ENCODE peak calls at places on chromosomes 6 and 20, in eight cellular contexts. One of them, this sample, is unnamed.

GRCh38 chr6:37077459-37078296 is 72.2 kb downstream of the FGD2 start:
- DNase-seq in neural progenitor cell: peak; percentile 74
- DNase-seq in GM23338: peak; percentile 87
- DNase-seq in AG04450: peak; percentile 94
- DNase-seq in left ventricle myocardium inferior: peak; percentile 86
- DNase-seq in fibroblast of lung: peak; percentile 93
- DNase-seq in psoas muscle: peak; percentile 91
- DNase-seq in endodermal cell: peak; percentile 83
- DNase-seq in this sample: no peak

GRCh38 chr6:150282806-150283205 is 86.0 kb upstream of the IYD start:
- DNase-seq in neural progenitor cell: no peak
- DNase-seq in GM23338: no peak
- DNase-seq in AG04450: no peak
- DNase-seq in left ventricle myocardium inferior: no peak
- DNase-seq in fibroblast of lung: peak; percentile 72
- DNase-seq in psoas muscle: no peak
- DNase-seq in endodermal cell: no peak
- DNase-seq in this sample: no peak

GRCh38 chr6:157099912-157100593 is 223.3 kb downstream of the TMEM242 start:
- DNase-seq in neural progenitor cell: no peak
- DNase-seq in GM23338: no peak
- DNase-seq in AG04450: no peak
- DNase-seq in left ventricle myocardium inferior: no peak
- DNase-seq in fibroblast of lung: peak; percentile 27
- DNase-seq in psoas muscle: no peak
- DNase-seq in endodermal cell: no peak
- DNase-seq in this sample: no peak

GRCh38 chr6:79574636-79575035 is 37.4 kb upstream of the LCA5 start:
- DNase-seq in neural progenitor cell: no peak
- DNase-seq in GM23338: peak; percentile 46
- DNase-seq in AG04450: peak; percentile 33
- DNase-seq in left ventricle myocardium inferior: no peak
- DNase-seq in fibroblast of lung: peak; percentile 90
- DNase-seq in psoas muscle: no peak
- DNase-seq in endodermal cell: peak; percentile 66
- DNase-seq in this sample: no peak

GRCh38 chr6:81981812-81982211 is 229.3 kb upstream of the TENT5A start:
- DNase-seq in neural progenitor cell: no peak
- DNase-seq in GM23338: no peak
- DNase-seq in AG04450: peak; percentile 37
- DNase-seq in left ventricle myocardium inferior: no peak
- DNase-seq in fibroblast of lung: peak; percentile 90
- DNase-seq in psoas muscle: no peak
- DNase-seq in endodermal cell: no peak
- DNase-seq in this sample: no peak

GRCh38 chr20:20685635-20686034 is 26.8 kb downstream of the RALGAPA2 start:
- DNase-seq in neural progenitor cell: no peak
- DNase-seq in GM23338: no peak
- DNase-seq in AG04450: no peak
- DNase-seq in left ventricle myocardium inferior: no peak
- DNase-seq in fibroblast of lung: no peak
- DNase-seq in psoas muscle: no peak
- DNase-seq in endodermal cell: no peak
- DNase-seq in this sample: no peak

GRCh38 chr6:170007468-170008240 is 256.2 kb downstream of the ERMARD start:
- DNase-seq in neural progenitor cell: peak; percentile 75
- DNase-seq in GM23338: no peak
- DNase-seq in AG04450: no peak
- DNase-seq in left ventricle myocardium inferior: no peak
- DNase-seq in fibroblast of lung: no peak
- DNase-seq in psoas muscle: no peak
- DNase-seq in endodermal cell: peak; percentile 60
- DNase-seq in this sample: no peak

GRCh38 chr6:153941768-153942167 is 97.3 kb upstream of the OPRM1 start:
- DNase-seq in neural progenitor cell: no peak
- DNase-seq in GM23338: no peak
- DNase-seq in AG04450: no peak
- DNase-seq in left ventricle myocardium inferior: no peak
- DNase-seq in fibroblast of lung: no peak
- DNase-seq in psoas muscle: no peak
- DNase-seq in endodermal cell: no peak
- DNase-seq in this sample: no peak

GRCh38 chr20:24933266-24933908 is 15.7 kb upstream of the CST7 start:
- DNase-seq in neural progenitor cell: no peak
- DNase-seq in GM23338: no peak
- DNase-seq in AG04450: no peak
- DNase-seq in left ventricle myocardium inferior: no peak
- DNase-seq in fibroblast of lung: no peak
- DNase-seq in psoas muscle: no peak
- DNase-seq in endodermal cell: peak; percentile 20
- DNase-seq in this sample: no peak

GRCh38 chr6:36911946-36912555 is 26.3 kb downstream of the C6orf89 start:
- DNase-seq in neural progenitor cell: no peak
- DNase-seq in GM23338: no peak
- DNase-seq in AG04450: no peak
- DNase-seq in left ventricle myocardium inferior: no peak
- DNase-seq in fibroblast of lung: no peak
- DNase-seq in psoas muscle: no peak
- DNase-seq in endodermal cell: no peak
- DNase-seq in this sample: no peak

GRCh38 chr6:43916091-43916923 is 146.3 kb downstream of the VEGFA start:
- DNase-seq in neural progenitor cell: no peak
- DNase-seq in GM23338: no peak
- DNase-seq in AG04450: no peak
- DNase-seq in left ventricle myocardium inferior: no peak
- DNase-seq in fibroblast of lung: peak; percentile 66
- DNase-seq in psoas muscle: peak; percentile 30
- DNase-seq in endodermal cell: no peak
- DNase-seq in this sample: peak; percentile 38

GRCh38 chr6:150332939-150333591 is 35.7 kb upstream of the IYD start:
- DNase-seq in neural progenitor cell: no peak
- DNase-seq in GM23338: no peak
- DNase-seq in AG04450: no peak
- DNase-seq in left ventricle myocardium inferior: no peak
- DNase-seq in fibroblast of lung: no peak
- DNase-seq in psoas muscle: no peak
- DNase-seq in endodermal cell: no peak
- DNase-seq in this sample: no peak

GRCh38 chr20:39773380-39774000 is 811.3 kb downstream of the DHX35 start:
- DNase-seq in neural progenitor cell: no peak
- DNase-seq in GM23338: peak; percentile 15
- DNase-seq in AG04450: no peak
- DNase-seq in left ventricle myocardium inferior: no peak
- DNase-seq in fibroblast of lung: peak; percentile 36
- DNase-seq in psoas muscle: no peak
- DNase-seq in endodermal cell: no peak
- DNase-seq in this sample: no peak

GRCh38 chr6:89144358-89145041 is 1.4 kb upstream of the PM20D2 start:
- DNase-seq in neural progenitor cell: no peak
- DNase-seq in GM23338: no peak
- DNase-seq in AG04450: no peak
- DNase-seq in left ventricle myocardium inferior: no peak
- DNase-seq in fibroblast of lung: no peak
- DNase-seq in psoas muscle: no peak
- DNase-seq in endodermal cell: no peak
- DNase-seq in this sample: no peak

GRCh38 chr6:137750284-137750683 is 116.8 kb upstream of the TNFAIP3 start:
- DNase-seq in neural progenitor cell: no peak
- DNase-seq in GM23338: no peak
- DNase-seq in AG04450: no peak
- DNase-seq in left ventricle myocardium inferior: no peak
- DNase-seq in fibroblast of lung: no peak
- DNase-seq in psoas muscle: no peak
- DNase-seq in endodermal cell: no peak
- DNase-seq in this sample: no peak

GRCh38 chr6:152209211-152209610 is 401.7 kb downstream of the ESR1 start:
- DNase-seq in neural progenitor cell: no peak
- DNase-seq in GM23338: no peak
- DNase-seq in AG04450: no peak
- DNase-seq in left ventricle myocardium inferior: no peak
- DNase-seq in fibroblast of lung: no peak
- DNase-seq in psoas muscle: no peak
- DNase-seq in endodermal cell: no peak
- DNase-seq in this sample: no peak

GRCh38 chr20:6756961-6757595 is 10.4 kb upstream of the BMP2 start:
- DNase-seq in neural progenitor cell: no peak
- DNase-seq in GM23338: no peak
- DNase-seq in AG04450: no peak
- DNase-seq in left ventricle myocardium inferior: no peak
- DNase-seq in fibroblast of lung: no peak
- DNase-seq in psoas muscle: no peak
- DNase-seq in endodermal cell: no peak
- DNase-seq in this sample: no peak

GRCh38 chr6:79719248-79719975 is 88.3 kb downstream of the SH3BGRL2 start:
- DNase-seq in neural progenitor cell: no peak
- DNase-seq in GM23338: no peak
- DNase-seq in AG04450: no peak
- DNase-seq in left ventricle myocardium inferior: no peak
- DNase-seq in fibroblast of lung: peak; percentile 85
- DNase-seq in psoas muscle: no peak
- DNase-seq in endodermal cell: no peak
- DNase-seq in this sample: no peak

GRCh38 chr6:43951756-43952675 is 175.2 kb downstream of the MRPL14 start:
- DNase-seq in neural progenitor cell: no peak
- DNase-seq in GM23338: no peak
- DNase-seq in AG04450: no peak
- DNase-seq in left ventricle myocardium inferior: no peak
- DNase-seq in fibroblast of lung: no peak
- DNase-seq in psoas muscle: no peak
- DNase-seq in endodermal cell: peak; percentile 52
- DNase-seq in this sample: no peak

GRCh38 chr20:50815162-50815989 is 20.5 kb downstream of the BCAS4 start:
- DNase-seq in neural progenitor cell: no peak
- DNase-seq in GM23338: no peak
- DNase-seq in AG04450: peak; percentile 70
- DNase-seq in left ventricle myocardium inferior: no peak
- DNase-seq in fibroblast of lung: peak; percentile 81
- DNase-seq in psoas muscle: no peak
- DNase-seq in endodermal cell: no peak
- DNase-seq in this sample: no peak

GRCh38 chr6:44804546-44804945 is 417.0 kb downstream of the CDC5L start:
- DNase-seq in neural progenitor cell: no peak
- DNase-seq in GM23338: no peak
- DNase-seq in AG04450: no peak
- DNase-seq in left ventricle myocardium inferior: no peak
- DNase-seq in fibroblast of lung: no peak
- DNase-seq in psoas muscle: no peak
- DNase-seq in endodermal cell: no peak
- DNase-seq in this sample: peak; percentile 31

GRCh38 chr6:108844135-108844534 is 4.1 kb upstream of the ARMC2 start:
- DNase-seq in neural progenitor cell: no peak
- DNase-seq in GM23338: no peak
- DNase-seq in AG04450: no peak
- DNase-seq in left ventricle myocardium inferior: no peak
- DNase-seq in fibroblast of lung: no peak
- DNase-seq in psoas muscle: no peak
- DNase-seq in endodermal cell: no peak
- DNase-seq in this sample: no peak

GRCh38 chr6:26739811-26740210 is 80.3 kb upstream of the ZNF322 start:
- DNase-seq in neural progenitor cell: no peak
- DNase-seq in GM23338: no peak
- DNase-seq in AG04450: no peak
- DNase-seq in left ventricle myocardium inferior: no peak
- DNase-seq in fibroblast of lung: no peak
- DNase-seq in psoas muscle: no peak
- DNase-seq in endodermal cell: peak; percentile 15
- DNase-seq in this sample: no peak

GRCh38 chr20:62605996-62606395 is 36.3 kb upstream of the SLCO4A1 start:
- DNase-seq in neural progenitor cell: no peak
- DNase-seq in GM23338: no peak
- DNase-seq in AG04450: no peak
- DNase-seq in left ventricle myocardium inferior: no peak
- DNase-seq in fibroblast of lung: no peak
- DNase-seq in psoas muscle: no peak
- DNase-seq in endodermal cell: no peak
- DNase-seq in this sample: peak; percentile 17
- H3K27me3 ChIP-seq in neural progenitor cell: peaks cover 6% of the 10 kb centered on the region
- H3K27me3 ChIP-seq in GM23338: no peaks in the 10 kb centered on the region
- H3K27me3 ChIP-seq in AG04450: peaks cover 27% of the 10 kb centered on the region
- H3K27me3 ChIP-seq in left ventricle myocardium inferior: peaks cover 38% of the 10 kb centered on the region
- H3K27me3 ChIP-seq in fibroblast of lung: peaks cover 4% of the 10 kb centered on the region
- H3K27me3 ChIP-seq in psoas muscle: peaks cover 12% of the 10 kb centered on the region
- H3K27me3 ChIP-seq in endodermal cell: no peaks in the 10 kb centered on the region
- H3K27me3 ChIP-seq in this sample: no peaks in the 10 kb centered on the region

DNA sequence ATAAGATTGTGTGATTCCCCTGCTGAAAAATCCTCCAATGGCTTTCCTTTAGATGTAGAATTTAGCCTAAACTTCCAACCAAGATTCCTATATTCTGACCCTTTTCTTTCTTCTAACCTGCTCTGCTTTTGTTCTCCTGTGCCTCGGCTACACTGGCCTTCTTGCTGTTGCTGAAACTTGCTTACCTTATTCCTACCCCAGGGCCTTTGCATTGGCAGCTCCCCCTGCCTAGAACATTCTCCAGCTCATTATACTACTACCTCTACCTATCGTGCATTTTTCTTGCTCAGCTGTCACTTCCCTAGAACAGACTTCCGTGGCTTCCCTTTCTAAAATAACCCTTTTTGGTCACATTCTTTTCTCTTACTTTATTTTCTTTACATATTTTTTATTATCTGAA is 48.7 kb downstream of the PLCB4 start:
- DNase-seq in neural progenitor cell: no peak
- DNase-seq in GM23338: no peak
- DNase-seq in AG04450: no peak
- DNase-seq in left ventricle myocardium inferior: no peak
- DNase-seq in fibroblast of lung: no peak
- DNase-seq in psoas muscle: no peak
- DNase-seq in endodermal cell: no peak
- DNase-seq in this sample: no peak
- H3K27ac ChIP-seq in neural progenitor cell: no peak overlapping the region
- H3K27ac ChIP-seq in GM23338: no peak overlapping the region
- H3K27ac ChIP-seq in AG04450: no peak overlapping the region
- H3K27ac ChIP-seq in left ventricle myocardium inferior: peak overlapping the region; percentile 3
- H3K27ac ChIP-seq in fibroblast of lung: no peak overlapping the region
- H3K27ac ChIP-seq in psoas muscle: no peak overlapping the region
- H3K27ac ChIP-seq in endodermal cell: no peak overlapping the region
- H3K27ac ChIP-seq in this sample: no peak overlapping the region

DNA sequence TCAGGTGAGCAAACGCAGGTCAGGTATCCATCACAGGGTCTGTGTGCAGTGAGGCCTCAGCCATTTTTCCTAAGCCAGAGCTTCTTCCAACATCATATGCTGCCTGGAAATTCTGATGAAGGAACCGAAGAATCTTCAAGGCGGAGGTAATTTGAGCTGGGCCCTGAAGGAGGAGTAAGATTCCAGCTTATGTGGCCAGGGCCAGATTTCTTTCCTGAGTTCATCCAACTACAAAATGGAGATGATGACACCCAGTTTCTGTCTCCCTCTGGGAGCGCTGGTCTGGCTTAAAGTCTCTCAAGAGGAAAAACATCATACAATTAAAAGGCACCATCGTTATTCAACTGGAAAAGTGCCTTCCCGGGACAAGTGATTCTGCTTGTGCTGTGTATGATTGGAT is 6.9 kb upstream of the MANBAL start:
- DNase-seq in neural progenitor cell: peak; percentile 43
- DNase-seq in GM23338: peak; percentile 71
- DNase-seq in AG04450: no peak
- DNase-seq in left ventricle myocardium inferior: no peak
- DNase-seq in fibroblast of lung: peak; percentile 60
- DNase-seq in psoas muscle: no peak
- DNase-seq in endodermal cell: peak; percentile 59
- DNase-seq in this sample: no peak
- TF ChIP-seq CTCF in neural progenitor cell: peak; percentile 40
- TF ChIP-seq CTCF in GM23338: peak; percentile 63
- TF ChIP-seq CTCF in AG04450: peak; percentile 71
- TF ChIP-seq CTCF in left ventricle myocardium inferior: peak; percentile 37
- TF ChIP-seq CTCF in fibroblast of lung: peak; percentile 73
- TF ChIP-seq CTCF in psoas muscle: no peak
- TF ChIP-seq CTCF in endodermal cell: peak; percentile 69
- TF ChIP-seq CTCF in this sample: no peak

GRCh38 chr6:41555326-41556300 is 9.4 kb downstream of the FOXP4 start:
- DNase-seq in neural progenitor cell: no peak
- DNase-seq in GM23338: peak; percentile 76
- DNase-seq in AG04450: no peak
- DNase-seq in left ventricle myocardium inferior: no peak
- DNase-seq in fibroblast of lung: no peak
- DNase-seq in psoas muscle: no peak
- DNase-seq in endodermal cell: peak; percentile 71
- DNase-seq in this sample: no peak
- H3K27me3 ChIP-seq in neural progenitor cell: peaks cover 37% of the 10 kb centered on the region
- H3K27me3 ChIP-seq in GM23338: peaks cover 91% of the 10 kb centered on the region
- H3K27me3 ChIP-seq in AG04450: no peaks in the 10 kb centered on the region
- H3K27me3 ChIP-seq in left ventricle myocardium inferior: peaks cover 2% of the 10 kb centered on the region
- H3K27me3 ChIP-seq in fibroblast of lung: no peaks in the 10 kb centered on the region
- H3K27me3 ChIP-seq in psoas muscle: no peaks in the 10 kb centered on the region
- H3K27me3 ChIP-seq in endodermal cell: no peaks in the 10 kb centered on the region
- H3K27me3 ChIP-seq in this sample: no peaks in the 10 kb centered on the region

This sample was measured in right lobe of liver.